ENCODE peak calls at places on chromosomes 4 and X, in four cellular contexts. A is T-helper 1 cell, M is KG1, D is NCI-H1417. T is an unnamed sample.

GRCh38 chr4:180827610-180828009 is 1415.6 kb upstream of the TENM3 start:
- DNase-seq in A (no peak), M (no peak), D (no peak), T (no peak)

GRCh38 chrX:43949669-43950068 is 23.5 kb downstream of the NDP start:
- DNase-seq in A (no peak), M (no peak), D (no peak), T (no peak)

GRCh38 chr4:156971623-156972369 is at the start of gene PDGFC:
- DNase-seq in A (no peak), M (no peak), D (no peak), T (no peak)

GRCh38 chrX:120115438-120115963 is at the start of gene RHOXF1:
- DNase-seq in A (no peak), M (no peak), D (no peak), T (no peak)

GRCh38 chr4:17168571-17168970 is 270.1 kb upstream of the LDB2 start:
- DNase-seq in A (no peak), M (no peak), D (no peak), T (no peak)

GRCh38 chr4:176013466-176014247 is 52.0 kb upstream of the WDR17 start:
- DNase-seq in A (no peak), M (no peak), D (no peak), T (no peak)

GRCh38 chrX:78452356-78452755 is 124.9 kb upstream of the CYSLTR1 start:
- DNase-seq in A (no peak), M (no peak), D (no peak), T (no peak)

GRCh38 chr4:98327694-98328093 is 66.5 kb downstream of the RAP1GDS1 start:
- DNase-seq in A (no peak), M (no peak), D (no peak), T (no peak)

GRCh38 chrX:110409925-110410324 is 51.3 kb downstream of the RTL9 start:
- DNase-seq in A (no peak), M (no peak), D (no peak), T (no peak)

GRCh38 chr4:78809928-78810835 is 34.0 kb downstream of the BMP2K start:
- DNase-seq in A (no peak), M (no peak), D (no peak), T (no peak)

GRCh38 chrX:123961268-123962005 is at the start of gene STAG2:
- DNase-seq in A (peak), M (peak), D (peak), T (peak)

GRCh38 chr4:38601244-38601915 is 62.6 kb upstream of the KLF3 start:
- DNase-seq in A (no peak), M (no peak), D (peak), T (no peak)

GRCh38 chr4:74527049-74527448 is 82.1 kb downstream of the AREG start:
- DNase-seq in A (no peak), M (no peak), D (peak), T (no peak)

GRCh38 chr4:173318648-173319211 is 15.4 kb downstream of the HMGB2 start:
- DNase-seq in A (no peak), M (no peak), D (peak), T (no peak)

GRCh38 chr4:118821590-118822293 is 14.2 kb downstream of the SEC24D start:
- DNase-seq in A (no peak), M (no peak), D (no peak), T (no peak)